ENCODE peak calls at places on chromosome 5, in four cellular contexts. U is CD8-positive, alpha-beta T cell; E is psoas muscle; Y is K562. F is an unnamed sample.

GRCh38 chr5:55993013-55993412 is 1.8 kb downstream of the IL6ST start:
- DNase-seq in U (no peak), E (no peak), Y (no peak), F (no peak)

GRCh38 chr5:179312557-179313235 is 32.6 kb downstream of the ADAMTS2 start:
- DNase-seq in E (peak; percentile 7), Y (no peak), U (no peak), F (no peak)

GRCh38 chr5:321726-322251 is 275 bp downstream of the AHRR start:
- DNase-seq in E (no peak), Y (no peak), U (no peak), F (no peak)

GRCh38 chr5:133396187-133396621 is 216.1 kb downstream of the FSTL4 start:
- DNase-seq in E (no peak), Y (no peak), U (peak; percentile 38), F (peak; percentile 52)

GRCh38 chr5:65076251-65076869 is 307.6 kb downstream of the CWC27 start:
- DNase-seq in U (peak; percentile 51), Y (peak; percentile 89), E (peak; percentile 18), F (peak; percentile 74)

GRCh38 chr5:83407931-83408330 is 63.6 kb upstream of the VCAN start:
- DNase-seq in E (no peak), Y (no peak), U (no peak), F (no peak)

GRCh38 chr5:138601444-138601843 is 26.2 kb upstream of the HSPA9 start:
- DNase-seq in U (no peak), E (no peak), Y (no peak), F (no peak)

GRCh38 chr5:73983661-73984060 is 357.7 kb downstream of the ARHGEF28 start:
- DNase-seq in E (no peak), U (no peak), Y (no peak), F (no peak)

GRCh38 chr5:173795601-173796000 is 92.5 kb upstream of the CPEB4 start:
- DNase-seq in Y (no peak), U (no peak), E (no peak), F (no peak)

GRCh38 chr5:90557391-90557790 is 1.2 kb upstream of the ADGRV1 start:
- DNase-seq in E (no peak), Y (no peak), U (no peak), F (no peak)
- H3K27me3 ChIP-seq in E (peaks cover 18% of the 10 kb centered on the region), Y (no peaks in the 10 kb centered on the region), U (peaks cover 29% of the 10 kb centered on the region), F (peaks cover 5% of the 10 kb centered on the region)

GRCh38 chr5:151750121-151750520 is 8.3 kb downstream of the ATOX1 start:
- DNase-seq in Y (no peak), U (no peak), E (no peak), F (peak; percentile 55)

GRCh38 chr5:151751593-151751992 is 6.8 kb downstream of the ATOX1 start:
- DNase-seq in U (no peak), Y (no peak), E (no peak), F (peak; percentile 55)

GRCh38 chr5:151745071-151745705 is 13.2 kb downstream of the ATOX1 start:
- DNase-seq in E (peak; percentile 52), U (no peak), Y (no peak), F (no peak)

GRCh38 chr5:151755383-151755782 is 3.0 kb downstream of the ATOX1 start:
- DNase-seq in U (no peak), Y (peak; percentile 27), E (no peak), F (peak; percentile 23)

DNA sequence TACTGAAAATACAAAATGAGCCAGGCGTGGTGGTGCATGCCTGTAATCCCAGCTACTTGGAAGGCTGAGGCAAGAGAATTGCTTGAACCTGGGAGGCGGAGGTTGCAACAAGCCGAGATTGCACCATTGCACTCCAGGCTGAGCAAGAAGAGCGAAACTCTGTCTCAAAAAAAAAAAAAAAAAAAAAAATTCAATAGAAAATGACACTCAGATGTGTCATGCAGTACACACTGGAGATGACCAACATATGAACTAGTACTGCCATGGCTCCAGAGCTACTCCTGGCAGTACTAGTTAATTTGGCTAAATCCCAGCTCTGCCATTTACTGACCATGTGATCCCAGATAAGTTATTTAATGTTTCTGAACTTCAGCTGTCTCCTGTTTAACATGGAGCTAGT is 7.3 kb downstream of the ATOX1 start:
- DNase-seq in E (no peak), U (no peak), Y (no peak), F (no peak)
- TF ChIP-seq CTCF in E (no peak), U (no peak), Y (no peak), F (no peak)

GRCh38 chr5:135508496-135509005 is 27.2 kb downstream of the NEUROG1 start:
- DNase-seq in U (no peak), Y (no peak), E (no peak), F (no peak)

GRCh38 chr5:135505973-135506372 is 29.8 kb downstream of the NEUROG1 start:
- DNase-seq in E (no peak), U (no peak), Y (no peak), F (no peak)

GRCh38 chr5:135517631-135518030 is 18.1 kb downstream of the NEUROG1 start:
- DNase-seq in E (no peak), Y (no peak), U (no peak), F (no peak)

GRCh38 chr5:135509995-135510394 is 25.8 kb downstream of the NEUROG1 start:
- DNase-seq in E (no peak), Y (no peak), U (no peak), F (no peak)

DNA sequence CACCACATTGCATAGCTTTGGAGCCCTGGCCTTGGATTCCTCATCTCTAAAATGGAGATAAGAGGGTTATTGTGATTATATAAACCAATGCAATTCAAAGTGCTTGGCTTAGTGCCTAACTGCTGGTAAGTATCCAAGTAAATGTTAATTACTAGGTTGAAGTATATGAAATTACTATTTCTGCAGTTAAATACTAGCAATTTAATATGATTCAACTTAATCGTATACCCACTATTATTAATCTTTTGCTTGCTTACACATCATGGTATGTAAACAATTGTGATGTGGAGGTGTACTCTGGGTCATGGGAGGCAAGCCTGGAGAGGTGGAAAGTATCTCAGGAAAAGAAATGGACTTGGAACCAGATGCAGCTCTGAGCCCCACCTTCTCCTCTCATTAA is 23.9 kb downstream of the NEUROG1 start:
- DNase-seq in Y (no peak), E (no peak), U (no peak), F (no peak)
- H3K27me3 ChIP-seq in Y (no peaks in the 10 kb centered on the region), E (peaks cover 2% of the 10 kb centered on the region), U (no peaks in the 10 kb centered on the region), F (no peaks in the 10 kb centered on the region)

DNA sequence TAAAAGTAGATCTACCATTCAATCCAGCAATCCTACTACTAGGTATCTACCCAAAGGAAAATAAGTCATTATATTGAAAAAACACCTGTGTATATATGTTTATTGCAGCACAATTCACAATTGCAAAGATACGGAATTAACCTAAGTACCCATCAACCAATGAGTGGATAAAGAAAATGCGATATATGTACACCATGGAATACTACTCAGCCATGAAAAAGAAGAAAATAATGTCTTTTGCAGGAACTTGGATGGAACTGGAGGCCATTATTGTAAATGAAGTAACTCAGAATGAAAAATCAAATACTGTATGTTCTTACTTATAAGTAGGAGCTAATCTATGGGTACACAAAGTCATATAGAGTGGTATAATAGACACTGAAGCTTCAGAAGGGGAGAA is 63.4 kb upstream of the PITX1 start:
- DNase-seq in U (no peak), E (no peak), Y (no peak), F (no peak)
- TF ChIP-seq CTCF in U (no peak), E (no peak), Y (no peak), F (no peak)

GRCh38 chr5:91345466-91345865 is 37.7 kb downstream of the ARRDC3 start:
- DNase-seq in U (no peak), Y (no peak), E (no peak), F (no peak)
- H3K27me3 ChIP-seq in U (no peaks in the 10 kb centered on the region), Y (no peaks in the 10 kb centered on the region), E (no peaks in the 10 kb centered on the region), F (no peaks in the 10 kb centered on the region)

GRCh38 chr5:16550316-16550952 is 66.4 kb downstream of the RETREG1 start:
- DNase-seq in U (no peak), Y (peak; percentile 80), E (no peak), F (no peak)
- TF ChIP-seq CTCF in U (peak; percentile 51), Y (peak; percentile 89), E (peak; percentile 77), F (peak; percentile 67)

GRCh38 chr5:181060924-181061323 is 20.9 kb downstream of the BTNL9 start:
- DNase-seq in E (no peak), U (no peak), Y (no peak), F (no peak)

GRCh38 chr5:181063514-181063913 is 23.4 kb downstream of the BTNL9 start:
- DNase-seq in U (no peak), E (no peak), Y (no peak), F (no peak)

GRCh38 chr5:181060231-181060590 is 20.1 kb downstream of the BTNL9 start:
- DNase-seq in E (no peak), Y (no peak), U (no peak), F (no peak)

GRCh38 chr5:181062631-181063030 is 22.6 kb downstream of the BTNL9 start:
- DNase-seq in E (no peak), Y (no peak), U (no peak), F (no peak)

DNA sequence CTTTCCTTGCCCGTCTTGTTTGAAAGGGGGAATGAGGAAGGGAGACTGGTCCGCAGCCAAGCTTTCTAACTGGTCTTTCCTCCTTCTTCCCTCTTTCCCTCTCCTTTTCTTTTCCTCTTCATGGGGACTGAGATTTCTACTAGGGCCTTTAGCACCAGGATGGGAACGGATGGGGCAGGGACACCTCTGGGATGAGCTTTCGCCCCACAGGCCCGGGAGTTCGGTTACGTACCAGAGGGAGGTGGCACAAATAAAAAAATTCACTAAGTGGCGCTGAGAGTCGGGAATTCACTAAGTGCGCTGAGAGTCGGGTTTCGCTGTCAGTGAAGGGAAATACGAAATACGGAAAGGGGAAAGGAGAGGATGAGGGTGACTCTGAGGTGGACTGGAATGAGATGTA is 21.6 kb downstream of the BTNL9 start:
- DNase-seq in U (no peak), E (no peak), Y (no peak), F (peak; percentile 23)
- H3K27me3 ChIP-seq in U (peaks cover 6% of the 10 kb centered on the region), E (peaks cover 9% of the 10 kb centered on the region), Y (no peaks in the 10 kb centered on the region), F (peaks cover 7% of the 10 kb centered on the region)

DNA sequence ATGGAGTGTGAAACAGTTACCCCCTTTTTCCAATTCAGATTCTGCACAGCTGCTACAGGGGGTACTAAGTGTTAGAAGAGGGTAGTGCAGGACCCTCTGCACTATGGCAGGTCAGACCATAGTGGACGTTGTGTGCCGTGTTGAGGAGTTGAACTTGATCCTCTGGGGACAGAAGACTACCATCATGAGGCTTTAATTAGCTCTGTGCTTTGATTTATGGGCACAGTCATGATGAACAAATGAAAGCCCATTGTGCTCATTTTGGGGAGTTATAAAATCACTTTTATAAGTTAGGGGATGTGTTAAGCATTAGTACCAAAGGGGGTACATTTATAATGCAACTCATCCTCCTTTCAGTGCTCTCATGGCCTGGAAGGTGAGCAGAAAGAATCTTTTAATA is 62.7 kb downstream of the ZSWIM6 start:
- DNase-seq in U (no peak), Y (no peak), E (no peak), F (no peak)
- TF ChIP-seq CTCF in U (no peak), Y (no peak), E (no peak), F (no peak)

F was measured in right atrium auricular region.